ENCODE peak calls at places on chromosomes 5 and 9, in ten cellular contexts. D is aorta; Y is naive thymus-derived CD4-positive, alpha-beta T cell; Q is neural progenitor cell; L is left ventricle myocardium inferior; C is CD4-positive, alpha-beta T cell; F is MM.1S; X is right cardiac atrium; I is cardiac muscle cell; M is testis. S is an unnamed sample.
A peak's percentile ranks its signal among the peaks of the same experiment; 100 is the strongest.

GRCh38 chr5:140075371-140075770 is 32.3 kb upstream of the NRG2 start:
- DNase-seq in D (no peak), Y (no peak), Q (no peak), L (no peak), C (no peak), F (no peak), X (no peak), I (peak; percentile 31), M (no peak), S (peak; percentile 25)

GRCh38 chr5:157930710-157931109 is 71.8 kb upstream of the CLINT1 start:
- DNase-seq in D (no peak), Y (no peak), Q (no peak), L (peak; percentile 64), C (no peak), F (no peak), X (peak; percentile 27), I (no peak), M (peak; percentile 26), S (no peak)

GRCh38 chr5:170135796-170136490 is 30.2 kb downstream of the FOXI1 start:
- DNase-seq in D (no peak), Y (no peak), Q (no peak), L (no peak), C (no peak), F (no peak), X (no peak), I (peak; percentile 10), M (no peak), S (peak; percentile 27)

GRCh38 chr5:139091439-139092156 is 106.6 kb downstream of the SIL1 start:
- DNase-seq in D (no peak), Y (no peak), Q (peak; percentile 18), L (no peak), C (no peak), F (no peak), X (no peak), I (peak; percentile 56), M (peak; percentile 36), S (no peak)

GRCh38 chr9:88605500-88606172 is 70.7 kb downstream of the NXNL2 start:
- DNase-seq in D (no peak), Y (no peak), Q (no peak), L (no peak), C (no peak), F (no peak), X (no peak), I (peak; percentile 56), M (no peak), S (peak; percentile 75)

GRCh38 chr5:43401827-43402226 is 10.4 kb downstream of the CCL28 start:
- DNase-seq in D (no peak), Y (no peak), Q (peak; percentile 4), L (no peak), C (no peak), F (no peak), X (no peak), I (peak; percentile 23), M (no peak), S (no peak)

GRCh38 chr9:15135167-15135792 is 171.7 kb downstream of the TTC39B start:
- DNase-seq in D (no peak), Y (peak; percentile 73), Q (peak; percentile 90), L (no peak), C (peak; percentile 13), F (peak; percentile 42), X (peak; percentile 31), I (peak; percentile 86), M (peak; percentile 71), S (peak; percentile 92)

GRCh38 chr9:6819112-6819511 is 61.3 kb downstream of the KDM4C start:
- DNase-seq in D (no peak), Y (no peak), Q (no peak), L (no peak), C (no peak), F (no peak), X (no peak), I (no peak), M (no peak), S (no peak)

GRCh38 chr9:77844415-77844814 is 187.2 kb downstream of the GNAQ start:
- DNase-seq in D (no peak), Y (no peak), Q (no peak), L (no peak), C (no peak), F (no peak), X (no peak), I (no peak), M (no peak), S (no peak)

GRCh38 chr5:7392401-7393024 is 3.4 kb upstream of the ADCY2 start:
- DNase-seq in D (no peak), Y (no peak), Q (peak; percentile 66), L (no peak), C (no peak), F (peak; percentile 25), X (no peak), I (peak; percentile 4), M (peak; percentile 72), S (peak; percentile 60)

GRCh38 chr5:93621340-93621872 is 38.4 kb downstream of the NR2F1 start:
- DNase-seq in D (peak; percentile 92), Y (peak; percentile 21), Q (peak; percentile 83), L (peak; percentile 81), C (no peak), F (no peak), X (peak; percentile 86), I (peak; percentile 81), M (peak; percentile 80), S (peak; percentile 86)

DNA sequence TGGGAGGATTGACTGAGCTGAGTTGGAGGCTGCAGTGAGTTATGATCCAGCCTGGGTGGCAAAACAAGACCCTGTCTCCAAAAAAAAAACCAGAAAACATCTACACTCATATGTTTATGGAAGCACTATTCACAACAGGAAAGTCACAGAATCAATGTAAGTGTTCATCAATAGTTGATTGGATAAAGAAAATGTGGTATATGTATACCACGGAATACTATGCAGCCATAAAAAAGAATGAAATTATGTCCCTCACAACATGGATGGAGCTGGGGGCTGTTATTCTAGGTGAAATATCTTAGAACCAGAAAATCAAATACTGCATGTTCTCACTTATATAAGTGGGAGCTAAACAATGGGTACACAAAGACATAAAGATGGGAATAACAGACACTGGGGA is 2.8 kb upstream of the SLC25A2 start:
- DNase-seq in D (no peak), Y (no peak), Q (no peak), L (no peak), C (no peak), F (no peak), X (no peak), I (no peak), M (no peak), S (no peak)
- H3K9me3 ChIP-seq in D (peaks cover 16% of the 10 kb centered on the region), Y (peaks cover 4% of the 10 kb centered on the region), Q (no peaks in the 10 kb centered on the region), L (peaks cover 100% of the 10 kb centered on the region), C (peaks cover 75% of the 10 kb centered on the region), F (no peaks in the 10 kb centered on the region), X (peaks cover 13% of the 10 kb centered on the region), I (no peaks in the 10 kb centered on the region), M (no peaks in the 10 kb centered on the region), S (peaks cover 68% of the 10 kb centered on the region)

DNA sequence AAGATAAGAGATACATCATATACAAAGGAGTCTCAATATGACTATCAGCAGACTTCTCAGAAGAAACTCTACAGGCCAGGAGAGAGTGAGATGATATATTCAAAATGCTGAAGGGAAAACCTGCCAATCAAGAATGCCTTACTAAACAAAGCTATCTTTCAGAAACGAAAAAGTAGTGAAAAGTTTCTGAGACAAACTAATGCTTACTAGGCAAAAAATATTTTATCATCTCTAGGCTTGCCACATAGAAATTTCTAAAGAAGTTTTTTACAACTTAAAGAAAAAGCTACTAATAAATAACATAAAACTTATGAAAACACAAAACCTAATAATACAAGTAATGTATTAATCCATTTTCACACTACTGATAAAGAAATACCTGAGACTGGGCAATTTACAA is 59.9 kb upstream of the SPEF2 start:
- DNase-seq in D (no peak), Y (no peak), Q (no peak), L (no peak), C (no peak), F (no peak), X (no peak), I (no peak), M (no peak), S (no peak)
- H3K9me3 ChIP-seq in D (peaks cover 8% of the 10 kb centered on the region), Y (no peaks in the 10 kb centered on the region), Q (no peaks in the 10 kb centered on the region), L (peaks cover 45% of the 10 kb centered on the region), C (peaks cover 27% of the 10 kb centered on the region), F (no peaks in the 10 kb centered on the region), X (peaks cover 2% of the 10 kb centered on the region), I (no peaks in the 10 kb centered on the region), M (no peaks in the 10 kb centered on the region), S (peaks cover 19% of the 10 kb centered on the region)

GRCh38 chr9:135167356-135167755 is 79.9 kb downstream of the OLFM1 start:
- DNase-seq in D (no peak), Y (no peak), Q (no peak), L (no peak), C (no peak), F (no peak), X (no peak), I (no peak), M (no peak), S (no peak)
- H3K9me3 ChIP-seq in D (peaks cover 3% of the 10 kb centered on the region), Y (no peaks in the 10 kb centered on the region), Q (no peaks in the 10 kb centered on the region), L (no peaks in the 10 kb centered on the region), C (no peaks in the 10 kb centered on the region), F (no peaks in the 10 kb centered on the region), X (no peaks in the 10 kb centered on the region), I (no peaks in the 10 kb centered on the region), M (no peaks in the 10 kb centered on the region), S (no peaks in the 10 kb centered on the region)

GRCh38 chr5:62720036-62720441 is 141.4 kb downstream of the LRRC70 start:
- DNase-seq in D (no peak), Y (no peak), Q (peak; percentile 69), L (no peak), C (no peak), F (peak; percentile 93), X (peak; percentile 22), I (peak; percentile 41), M (peak; percentile 36), S (peak; percentile 32)

GRCh38 chr5:62718368-62718767 is 139.7 kb downstream of the LRRC70 start:
- DNase-seq in D (no peak), Y (peak; percentile 6), Q (no peak), L (no peak), C (no peak), F (no peak), X (no peak), I (no peak), M (no peak), S (no peak)

GRCh38 chr5:62719061-62719730 is 140.6 kb downstream of the LRRC70 start:
- DNase-seq in D (no peak), Y (no peak), Q (no peak), L (no peak), C (no peak), F (no peak), X (no peak), I (no peak), M (no peak), S (no peak)

GRCh38 chr5:62714246-62714645 is 135.6 kb downstream of the LRRC70 start:
- DNase-seq in D (no peak), Y (no peak), Q (no peak), L (no peak), C (no peak), F (no peak), X (no peak), I (no peak), M (no peak), S (no peak)

DNA sequence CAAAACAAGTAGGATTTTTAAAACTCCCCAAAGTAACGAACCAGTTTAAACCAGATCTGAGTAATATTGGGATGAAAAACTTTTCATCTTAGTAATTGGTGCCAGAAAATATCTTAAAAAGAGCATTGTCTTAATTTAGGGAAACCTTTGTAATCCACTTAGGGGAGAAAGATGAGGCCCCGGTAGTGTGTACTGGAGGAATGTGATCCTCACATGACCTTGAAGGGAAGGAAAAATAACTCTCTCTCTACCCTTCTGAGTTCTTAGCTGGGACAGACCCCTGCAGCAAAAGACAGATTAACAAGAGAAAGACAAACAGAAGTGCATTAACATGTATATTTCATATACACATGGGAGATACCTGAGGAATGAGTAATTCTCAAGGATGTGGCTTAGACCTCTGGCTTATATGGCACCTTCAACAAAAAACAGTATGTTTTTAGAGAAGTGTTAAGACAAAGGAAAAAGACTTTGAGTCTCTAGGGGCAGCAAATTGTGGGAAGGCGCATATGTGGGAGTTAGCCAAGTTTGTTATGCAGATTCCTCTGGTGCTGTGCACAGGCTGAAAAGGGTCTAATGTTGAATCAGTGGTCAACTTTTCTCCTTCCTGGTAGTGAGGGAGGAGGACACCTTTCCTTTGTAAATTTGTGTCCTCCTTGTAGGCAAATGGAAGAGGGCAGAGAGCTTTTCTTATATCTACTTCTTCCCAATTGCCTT is 138.8 kb downstream of the LRRC70 start:
- DNase-seq in D (no peak), Y (no peak), Q (no peak), L (no peak), C (no peak), F (no peak), X (no peak), I (peak; percentile 40), M (no peak), S (peak; percentile 4)
- H3K9me3 ChIP-seq in D (peaks cover under 1% of the 10 kb centered on the region), Y (no peaks in the 10 kb centered on the region), Q (no peaks in the 10 kb centered on the region), L (no peaks in the 10 kb centered on the region), C (no peaks in the 10 kb centered on the region), F (no peaks in the 10 kb centered on the region), X (no peaks in the 10 kb centered on the region), I (no peaks in the 10 kb centered on the region), M (no peaks in the 10 kb centered on the region), S (no peaks in the 10 kb centered on the region)

S was measured in adipocyte.